ENCODE peak calls at places on chromosomes 13 and 19, in four cellular contexts. L is LoVo, P is kidney glomerular epithelial cell, M is activated T-helper 1 cell treated with Interleukin-2 at 50 U/mL for 16 hours. O is an unnamed sample.

GRCh38 chr13:113448885-113449692 is 4.2 kb downstream of the ADPRHL1 start:
- DNase-seq in M (no peak), P (no peak), L (peak), O (no peak)

GRCh38 chr19:27906081-27906480 is 1306.9 kb downstream of the UQCRFS1 start:
- DNase-seq in L (no peak), P (no peak), M (no peak), O (no peak)

GRCh38 chr13:113001251-113002140 is 32.5 kb downstream of the MCF2L start:
- DNase-seq in M (no peak), P (no peak), L (no peak), O (no peak)

GRCh38 chr19:4730740-4731171 is 7.1 kb upstream of the DPP9 start:
- DNase-seq in M (peak), L (no peak), P (no peak), O (peak)

GRCh38 chr13:111511219-111511732 is 190.8 kb downstream of the TEX29 start:
- DNase-seq in P (no peak), L (no peak), M (no peak), O (no peak)

GRCh38 chr19:6480843-6481415 is 658 bp downstream of the DENND1C start:
- DNase-seq in M (no peak), P (no peak), L (no peak), O (no peak)

GRCh38 chr19:5358173-5358800 is 17.7 kb upstream of the PTPRS start:
- DNase-seq in L (no peak), P (no peak), M (no peak), O (no peak)

GRCh38 chr19:36771275-36772231 is 1.1 kb downstream of the ZNF850 start:
- DNase-seq in M (no peak), P (peak), L (no peak), O (peak)

GRCh38 chr13:111211789-111212516 is 96.8 kb downstream of the ARHGEF7 start:
- DNase-seq in M (no peak), L (no peak), P (no peak), O (no peak)

GRCh38 chr13:90171649-90172048 is 1175.8 kb upstream of the MIR17HG start:
- DNase-seq in M (no peak), P (no peak), L (no peak), O (no peak)

GRCh38 chr13:29456419-29456818 is 139.1 kb downstream of the SLC7A1 start:
- DNase-seq in P (no peak), L (no peak), M (no peak), O (no peak)

GRCh38 chr19:49497047-49497789 is 984 bp downstream of the RPS11 start:
- DNase-seq in M (peak), L (peak), P (no peak), O (peak)

GRCh38 chr19:18520848-18521691 is 800 bp downstream of the ELL start:
- DNase-seq in M (no peak), P (no peak), L (no peak), O (no peak)

GRCh38 chr19:23312515-23312914 is 62.3 kb upstream of the ZNF724 start:
- DNase-seq in L (no peak), P (no peak), M (no peak), O (no peak)

GRCh38 chr13:51882570-51883225 is 20.9 kb downstream of the CCDC70 start:
- DNase-seq in M (no peak), L (no peak), P (no peak), O (no peak)

GRCh38 chr13:33213024-33213795 is 72.3 kb downstream of the STARD13 start:
- DNase-seq in M (no peak), P (peak), L (no peak), O (no peak)

GRCh38 chr13:24270639-24271131 is 38.7 kb upstream of the C1QTNF9 start:
- DNase-seq in P (peak), M (no peak), L (no peak), O (peak)